ENCODE peak calls at places on chromosomes 2 and 18, in seven cellular contexts. P is OCI-LY7, I is brain microvascular endothelial cell, S is fibroblast of villous mesenchyme, F is upper lobe of right lung, Y is dorsolateral prefrontal cortex, A is RWPE1. M is an unnamed sample.

GRCh38 chr2:37585982-37586621 is 85.3 kb downstream of the CDC42EP3 start:
- DNase-seq in I (peak), S (peak), P (no peak), Y (no peak), A (peak), F (no peak), M (no peak)

GRCh38 chr2:37201766-37202165 is 5.5 kb downstream of the CEBPZOS start:
- DNase-seq in Y (no peak), S (no peak), P (peak), A (no peak), F (no peak), I (peak), M (no peak)

GRCh38 chr2:138486347-138487198 is 15.0 kb upstream of the SPOPL start:
- DNase-seq in I (no peak), F (no peak), P (no peak), Y (no peak), A (no peak), S (no peak), M (no peak)

GRCh38 chr2:230827774-230828271 is 36.9 kb upstream of the ITM2C start:
- DNase-seq in Y (no peak), F (no peak), A (no peak), S (no peak), P (no peak), I (no peak), M (no peak)

GRCh38 chr18:78768655-78769501 is 210.7 kb upstream of the SALL3 start:
- DNase-seq in P (no peak), F (no peak), S (no peak), I (no peak), Y (no peak), A (no peak), M (no peak)

GRCh38 chr2:221478106-221478863 is 93.8 kb downstream of the EPHA4 start:
- DNase-seq in Y (no peak), S (no peak), I (no peak), F (no peak), A (no peak), P (no peak), M (no peak)

GRCh38 chr2:64470921-64471320 is 17.0 kb downstream of the LGALSL start:
- DNase-seq in I (no peak), Y (no peak), F (no peak), P (no peak), A (no peak), S (no peak), M (no peak)

GRCh38 chr2:219252900-219253752 is at the start of gene TUBA4B:
- DNase-seq in Y (no peak), S (no peak), F (peak), A (peak), P (peak), I (peak), M (no peak)

GRCh38 chr18:21809725-21810124 is 69.1 kb downstream of the MIB1 start:
- DNase-seq in A (no peak), F (no peak), I (no peak), Y (no peak), S (no peak), P (no peak), M (no peak)

GRCh38 chr18:10041180-10041579 is 127.4 kb downstream of the VAPA start:
- DNase-seq in S (peak), I (peak), F (no peak), P (no peak), A (no peak), Y (no peak), M (no peak)

GRCh38 chr18:34694611-34695165 is 15.4 kb upstream of the DTNA start:
- DNase-seq in P (no peak), A (no peak), S (no peak), I (no peak), F (no peak), Y (no peak), M (no peak)

GRCh38 chr2:33665039-33665438 is 65.9 kb upstream of the FAM98A start:
- DNase-seq in F (no peak), P (no peak), Y (no peak), I (no peak), S (no peak), A (no peak), M (no peak)

GRCh38 chr18:45008694-45009372 is 328.1 kb downstream of the SETBP1 start:
- DNase-seq in Y (no peak), I (no peak), S (no peak), A (no peak), P (no peak), F (no peak), M (no peak)

GRCh38 chr2:171244970-171245782 is 84.5 kb upstream of the TLK1 start:
- DNase-seq in Y (no peak), P (peak), I (peak), A (peak), S (peak), F (no peak), M (no peak)

GRCh38 chr2:38315707-38316333 is 61.3 kb downstream of the ATL2 start:
- DNase-seq in P (peak), A (peak), S (peak), I (peak), Y (no peak), F (no peak), M (no peak)

GRCh38 chr2:233267516-233268245 is 16.2 kb downstream of the ATG16L1 start:
- DNase-seq in S (no peak), P (peak), F (no peak), Y (no peak), I (no peak), A (no peak), M (no peak)

GRCh38 chr2:102359527-102359926 is 3.9 kb downstream of the IL18R1 start:
- DNase-seq in Y (no peak), F (no peak), I (no peak), P (no peak), A (peak), S (no peak), M (no peak)

GRCh38 chr2:201500534-201500933 is 49.0 kb downstream of the STRADB start:
- DNase-seq in Y (no peak), I (peak), P (no peak), A (peak), S (peak), F (no peak), M (no peak)

GRCh38 chr2:20382965-20383800 is 32.5 kb upstream of the PUM2 start:
- DNase-seq in I (peak), S (peak), Y (no peak), F (no peak), P (no peak), A (no peak), M (no peak)

GRCh38 chr2:73983322-73984202 is 1.1 kb upstream of the TET3 start:
- DNase-seq in S (no peak), I (no peak), Y (no peak), P (peak), A (peak), F (peak), M (no peak)

GRCh38 chr2:73979686-73980085 is 5.0 kb upstream of the TET3 start:
- DNase-seq in S (peak), A (peak), Y (no peak), F (no peak), P (no peak), I (peak), M (no peak)

GRCh38 chr2:73980566-73980965 is 4.1 kb upstream of the TET3 start:
- DNase-seq in P (no peak), Y (no peak), I (no peak), A (no peak), F (no peak), S (no peak), M (no peak)

GRCh38 chr2:73982140-73982617 is 2.5 kb upstream of the TET3 start:
- DNase-seq in F (no peak), S (peak), I (no peak), P (no peak), Y (no peak), A (peak), M (no peak)

GRCh38 chr2:73981081-73981968 is 3.4 kb upstream of the TET3 start:
- DNase-seq in F (peak), A (no peak), P (peak), S (peak), Y (no peak), I (peak), M (no peak)
- TF ChIP-seq CTCF in F (no peak), A (no peak), P (no peak), S (no peak), Y (no peak), I (no peak), M (no peak)

DNA sequence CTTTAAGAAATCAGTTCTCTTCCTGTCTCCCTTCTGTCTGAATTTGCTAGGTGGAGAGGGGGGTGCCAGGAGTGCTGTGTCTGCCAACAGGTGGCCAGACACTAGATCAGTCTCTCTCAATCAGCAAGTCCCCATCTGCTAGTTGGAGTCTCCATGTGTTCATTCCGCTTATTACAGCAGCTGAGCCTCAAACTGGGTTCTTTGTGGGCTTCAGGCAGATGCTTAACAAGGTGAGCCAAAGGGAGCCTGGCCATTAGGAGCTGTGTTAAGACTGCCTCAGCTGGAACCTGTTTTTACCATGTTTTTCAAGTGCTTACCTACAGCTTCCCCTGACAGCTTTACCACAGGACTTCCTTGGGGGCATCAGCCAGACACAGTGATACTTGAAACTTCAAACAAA is 401.9 kb downstream of the LRP1B start:
- DNase-seq in Y (no peak), A (no peak), I (no peak), F (no peak), P (no peak), S (no peak), M (no peak)
- TF ChIP-seq CTCF in Y (no peak), A (no peak), I (no peak), F (no peak), P (no peak), S (no peak), M (no peak)

GRCh38 chr2:336360-336759 is 48.5 kb upstream of the ALKAL2 start:
- DNase-seq in F (no peak), Y (no peak), I (no peak), A (no peak), S (no peak), P (no peak), M (no peak)

GRCh38 chr2:328761-329160 is 40.9 kb upstream of the ALKAL2 start:
- DNase-seq in P (no peak), S (no peak), Y (no peak), I (peak), F (no peak), A (no peak), M (no peak)

DNA sequence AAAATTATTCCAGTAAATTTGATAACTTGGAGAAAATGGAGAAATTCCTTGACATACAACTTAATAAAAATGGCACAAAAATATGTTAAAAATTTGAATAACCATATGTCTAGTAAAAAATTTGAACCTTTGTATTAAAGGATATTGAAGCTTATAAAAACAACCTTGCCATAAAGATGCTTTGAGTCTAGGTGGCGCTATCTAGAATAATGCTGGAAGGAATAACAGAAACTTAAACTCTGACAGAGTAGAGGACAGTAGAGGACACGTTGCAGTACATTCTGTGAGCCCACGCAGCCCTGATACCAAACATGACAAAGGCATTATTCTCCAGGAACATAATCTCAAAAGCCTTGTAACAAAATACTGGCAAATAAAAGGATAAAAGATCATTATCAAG is 44.7 kb upstream of the ALKAL2 start:
- DNase-seq in A (no peak), I (no peak), S (no peak), P (no peak), F (no peak), Y (no peak), M (no peak)
- TF ChIP-seq CTCF in A (peak), I (peak), S (no peak), P (peak), F (no peak), Y (no peak), M (no peak)

GRCh38 chr2:109497447-109497846 is 116.3 kb downstream of the SEPTIN10 start:
- DNase-seq in S (peak), I (peak), P (no peak), Y (no peak), A (no peak), F (no peak), M (no peak)
- TF ChIP-seq CTCF in S (no peak), I (no peak), P (no peak), Y (no peak), A (no peak), F (no peak), M (no peak)

GRCh38 chr2:237092920-237093781 is 7.5 kb downstream of the COPS8 start:
- DNase-seq in S (peak), I (peak), Y (no peak), P (peak), A (peak), F (no peak), M (no peak)
- TF ChIP-seq CTCF in S (peak), I (peak), Y (peak), P (peak), A (peak), F (peak), M (peak)

DNA sequence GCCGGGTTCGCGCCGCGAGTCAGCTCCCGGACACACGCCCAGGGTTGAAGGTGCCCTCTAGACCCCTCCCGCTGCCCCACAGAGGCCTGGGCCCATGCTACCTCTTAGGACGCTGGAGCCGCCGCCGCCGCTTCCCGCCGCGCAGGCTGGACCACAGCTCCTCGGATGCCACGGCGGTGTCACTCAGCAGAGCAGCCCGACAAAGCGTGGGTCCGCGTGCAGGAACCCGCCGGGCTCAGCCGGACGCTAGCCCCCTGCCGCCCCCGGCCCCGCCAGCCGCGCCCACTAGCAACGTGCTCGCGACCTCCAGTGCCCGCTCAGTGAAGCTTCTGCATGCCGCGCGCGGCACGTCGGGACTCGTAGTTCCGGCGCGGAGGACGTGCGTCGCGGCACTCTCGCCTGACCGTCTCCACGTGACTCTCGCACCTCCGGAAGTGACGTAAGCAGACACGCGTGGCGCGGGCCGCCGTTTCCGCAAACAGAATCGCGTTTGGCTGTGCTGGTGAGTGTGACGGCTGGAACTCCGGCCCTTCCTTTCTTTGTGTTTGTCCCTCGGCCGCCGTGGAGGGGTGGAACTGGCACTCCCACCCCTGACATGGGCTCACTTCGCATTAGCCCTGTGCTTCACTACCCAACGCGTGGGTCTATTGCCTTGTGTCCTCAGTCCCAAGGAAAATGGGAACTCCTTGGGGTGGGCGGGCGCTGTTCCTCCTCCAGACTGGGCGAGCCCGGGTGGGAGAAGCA is at the start of the genes FAM210A and RNMT:
- DNase-seq in A (peak), F (peak), I (peak), P (peak), S (peak), Y (peak), M (peak)
- TF ChIP-seq CTCF in A (peak), F (peak), I (no peak), P (peak), S (peak), Y (peak), M (peak)